ENCODE peak calls at places on chromosomes 11 and 22, in five cellular contexts. Y, D, H, E and X are unnamed samples.

GRCh38 chr11:1568451-1568911 is 3.6 kb downstream of the DUSP8 start:
- DNase-seq in Y (no peak), D (peak; percentile 72), H (no peak), E (no peak), X (peak; percentile 51)

GRCh38 chr22:25782831-25783230 is 40.8 kb downstream of the MYO18B start:
- DNase-seq in Y (no peak), D (no peak), H (no peak), E (no peak), X (no peak)

GRCh38 chr22:23067691-23068090 is 2.6 kb upstream of the GNAZ start:
- DNase-seq in Y (no peak), D (no peak), H (no peak), E (no peak), X (no peak)

GRCh38 chr11:3855808-3856491 is 486 bp downstream of the STIM1 start:
- DNase-seq in Y (peak; percentile 39), D (peak; percentile 45), H (peak; percentile 87), E (no peak), X (peak; percentile 40)

GRCh38 chr11:70111269-70112016 is 33.3 kb downstream of the ANO1 start:
- DNase-seq in Y (no peak), D (no peak), H (no peak), E (no peak), X (no peak)

GRCh38 chr11:58395581-58395980 is 11.1 kb downstream of the OR5B3 start:
- DNase-seq in Y (no peak), D (no peak), H (no peak), E (no peak), X (no peak)

GRCh38 chr11:108093128-108093904 is 28.1 kb upstream of the ACAT1 start:
- DNase-seq in Y (no peak), D (no peak), H (no peak), E (no peak), X (no peak)

GRCh38 chr11:61309739-61310138 is 14.6 kb upstream of the VWCE start:
- DNase-seq in Y (no peak), D (no peak), H (no peak), E (no peak), X (no peak)

GRCh38 chr11:60785806-60786361 is 751 bp downstream of the MS4A10 start:
- DNase-seq in Y (no peak), D (no peak), H (no peak), E (no peak), X (no peak)

GRCh38 chr11:122059565-122059964 is 56.5 kb downstream of the BLID start:
- DNase-seq in Y (no peak), D (no peak), H (no peak), E (no peak), X (no peak)

GRCh38 chr11:115682901-115683300 is 178.7 kb upstream of the CADM1 start:
- DNase-seq in Y (no peak), D (no peak), H (no peak), E (no peak), X (no peak)

GRCh38 chr11:128480066-128480465 is 107.3 kb downstream of the ETS1 start:
- DNase-seq in Y (no peak), D (no peak), H (no peak), E (no peak), X (no peak)

GRCh38 chr11:119258180-119258579 is 52.0 kb downstream of the CBL start:
- DNase-seq in Y (no peak), D (no peak), H (no peak), E (no peak), X (no peak)

GRCh38 chr11:72259490-72259889 is 15.5 kb upstream of the PHOX2A start:
- DNase-seq in Y (no peak), D (no peak), H (no peak), E (no peak), X (no peak)

GRCh38 chr11:75135021-75135650 is 15.8 kb upstream of the SLCO2B1 start:
- DNase-seq in Y (no peak), D (no peak), H (no peak), E (no peak), X (no peak)

GRCh38 chr11:103051986-103052385 is 40.0 kb downstream of the DCUN1D5 start:
- DNase-seq in Y (no peak), D (no peak), H (no peak), E (no peak), X (no peak)

GRCh38 chr22:49827853-49828598 is at the start of gene BRD1:
- DNase-seq in Y (no peak), D (peak; percentile 23), H (no peak), E (no peak), X (peak; percentile 59)

GRCh38 chr11:26247340-26247739 is 84.6 kb upstream of the ANO3 start:
- DNase-seq in Y (no peak), D (no peak), H (no peak), E (no peak), X (no peak)

GRCh38 chr11:14261094-14261493 is 97.9 kb downstream of the RRAS2 start:
- DNase-seq in Y (no peak), D (no peak), H (no peak), E (no peak), X (no peak)

GRCh38 chr11:62267576-62267975 is 2.4 kb upstream of the SCGB2A2 start:
- DNase-seq in Y (no peak), D (no peak), H (no peak), E (no peak), X (no peak)

GRCh38 chr11:1744879-1745700 is 5.3 kb downstream of the IFITM10 start:
- DNase-seq in Y (no peak), D (no peak), H (peak; percentile 77), E (no peak), X (no peak)

GRCh38 chr22:39773976-39774539 is 119.5 kb downstream of the ENTHD1 start:
- DNase-seq in Y (no peak), D (no peak), H (no peak), E (no peak), X (peak; percentile 31)

GRCh38 chr11:17774232-17775034 is 39.9 kb downstream of the KCNC1 start:
- DNase-seq in Y (no peak), D (no peak), H (no peak), E (no peak), X (no peak)

GRCh38 chr22:24141586-24141985 is 39.7 kb upstream of the SUSD2 start:
- DNase-seq in Y (no peak), D (no peak), H (no peak), E (no peak), X (no peak)

GRCh38 chr11:8597182-8597581 is 3.2 kb upstream of the STK33 start:
- DNase-seq in Y (no peak), D (no peak), H (no peak), E (no peak), X (no peak)

GRCh38 chr11:133950874-133951483 is 5.8 kb downstream of the IGSF9B start:
- DNase-seq in Y (no peak), D (no peak), H (peak; percentile 86), E (no peak), X (no peak)

GRCh38 chr11:35099278-35100018 is 39.5 kb upstream of the CD44 start:
- DNase-seq in Y (no peak), D (no peak), H (no peak), E (no peak), X (no peak)

DNA sequence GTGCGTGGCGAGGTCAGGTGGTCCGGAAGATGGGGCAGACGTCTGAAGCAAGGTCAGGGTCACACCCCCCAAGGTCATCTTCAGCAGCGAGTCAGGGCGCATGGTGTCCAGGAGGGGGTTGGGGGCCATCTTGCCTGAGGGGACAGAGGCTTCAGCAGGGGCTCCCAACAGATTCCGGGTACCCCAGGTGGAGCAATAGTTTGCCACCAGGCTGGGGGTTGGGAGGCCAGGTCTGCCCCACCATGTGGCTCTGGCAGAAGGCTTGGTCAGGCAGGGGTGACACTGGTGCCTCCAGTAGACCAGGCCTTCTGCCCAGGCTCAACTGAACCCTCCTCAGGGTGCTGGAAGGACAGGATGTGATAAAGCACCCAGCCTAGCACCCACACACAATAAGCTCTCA is 5.9 kb downstream of the ATG2A start:
- DNase-seq in Y (no peak), D (no peak), H (no peak), E (no peak), X (no peak)
- H3K27ac ChIP-seq in Y (no peak overlapping the region), D (no peak overlapping the region), H (no peak overlapping the region), E (no peak overlapping the region), X (no peak overlapping the region)

GRCh38 chr11:117986981-117987495 is 844 bp downstream of the IL10RA start:
- DNase-seq in Y (no peak), D (peak; percentile 31), H (no peak), E (no peak), X (peak; percentile 89)
- H3K27ac ChIP-seq in Y (peak overlapping the region; percentile 65), D (peak overlapping the region; percentile 98), H (peak overlapping the region; percentile 84), E (peak overlapping the region; percentile 79), X (peak overlapping the region; percentile 98)

DNA sequence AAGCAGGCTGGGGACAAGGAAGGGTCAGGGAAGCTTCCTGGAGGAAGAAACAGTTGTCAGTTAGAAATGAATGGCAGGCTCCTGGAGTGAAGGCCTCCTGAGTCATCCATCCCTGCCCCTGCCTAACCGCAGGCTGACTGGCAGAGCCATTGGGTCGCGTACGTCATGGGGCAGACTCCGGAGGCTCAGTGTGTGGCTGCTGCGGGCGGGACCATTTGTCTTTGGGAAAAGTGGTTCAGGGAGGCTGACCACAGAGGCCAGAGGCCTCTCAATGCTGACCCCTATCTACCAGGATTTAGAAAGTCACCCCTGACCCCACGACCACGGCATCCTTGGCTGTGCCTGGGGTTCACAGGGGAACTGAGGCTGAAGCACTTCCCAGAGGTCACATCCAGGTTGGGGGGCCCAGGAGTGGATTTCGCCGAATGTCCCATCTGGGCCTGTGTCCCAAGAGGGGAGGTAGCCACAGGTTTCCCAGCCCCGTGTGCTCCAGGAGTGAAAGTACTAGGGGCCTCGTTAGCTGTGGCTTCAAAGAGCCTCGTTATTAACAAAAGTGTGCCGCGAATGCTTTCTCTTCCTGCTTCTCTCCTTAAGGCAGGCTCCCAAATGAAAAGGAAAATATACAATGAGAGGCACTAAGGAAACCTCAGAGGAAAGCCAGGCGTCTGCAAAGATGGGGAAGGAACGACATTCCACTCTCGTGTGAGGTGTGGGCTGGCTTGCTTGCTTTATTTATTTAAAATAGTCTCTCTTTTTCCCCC is 58.9 kb downstream of the FLRT1 start:
- DNase-seq in Y (no peak), D (no peak), H (no peak), E (no peak), X (no peak)
- H3K27ac ChIP-seq in Y (no peak overlapping the region), D (no peak overlapping the region), H (peak overlapping the region; percentile 22), E (no peak overlapping the region), X (no peak overlapping the region)

GRCh38 chr22:46634011-46634699 is 14.0 kb downstream of the GRAMD4 start:
- DNase-seq in Y (no peak), D (no peak), H (no peak), E (no peak), X (no peak)
- H3K27ac ChIP-seq in Y (no peak overlapping the region), D (peak overlapping the region; percentile 9), H (no peak overlapping the region), E (no peak overlapping the region), X (no peak overlapping the region)

GRCh38 chr22:42799462-42800405 is 57.3 kb downstream of the ARFGAP3 start:
- DNase-seq in Y (no peak), D (no peak), H (no peak), E (no peak), X (no peak)
- H3K27ac ChIP-seq in Y (no peak overlapping the region), D (no peak overlapping the region), H (no peak overlapping the region), E (no peak overlapping the region), X (no peak overlapping the region)

GRCh38 chr11:46560300-46561025 is 33.4 kb downstream of the AMBRA1 start:
- DNase-seq in Y (no peak), D (no peak), H (no peak), E (no peak), X (peak; percentile 30)
- H3K27ac ChIP-seq in Y (peak overlapping the region; percentile 74), D (peak overlapping the region; percentile 77), H (peak overlapping the region; percentile 76), E (peak overlapping the region; percentile 86), X (peak overlapping the region; percentile 77)